ENCODE peak calls at places on chromosome 4, in four cellular contexts. One of them, this sample, is unnamed.

GRCh38 chr4:114385195-114385985 is 213.2 kb upstream of the UGT8 start:
- DNase-seq in brain microvascular endothelial cell: no peak
- DNase-seq in ACHN: no peak
- DNase-seq in OCI-LY7: no peak
- DNase-seq in this sample: peak

GRCh38 chr4:147518846-147519767 is 38.2 kb downstream of the EDNRA start:
- DNase-seq in brain microvascular endothelial cell: peak
- DNase-seq in ACHN: peak
- DNase-seq in OCI-LY7: peak
- DNase-seq in this sample: peak

GRCh38 chr4:84966382-84967291 is at the start of gene WDFY3:
- DNase-seq in brain microvascular endothelial cell: peak
- DNase-seq in ACHN: peak
- DNase-seq in OCI-LY7: no peak
- DNase-seq in this sample: peak

GRCh38 chr4:166458756-166459155 is 585.7 kb downstream of the TLL1 start:
- DNase-seq in brain microvascular endothelial cell: peak
- DNase-seq in ACHN: no peak
- DNase-seq in OCI-LY7: no peak
- DNase-seq in this sample: no peak

GRCh38 chr4:186765138-186765537 is 41.5 kb upstream of the FAT1 start:
- DNase-seq in brain microvascular endothelial cell: no peak
- DNase-seq in ACHN: no peak
- DNase-seq in OCI-LY7: no peak
- DNase-seq in this sample: no peak

GRCh38 chr4:86512631-86513030 is 81.5 kb upstream of the PTPN13 start:
- DNase-seq in brain microvascular endothelial cell: no peak
- DNase-seq in ACHN: no peak
- DNase-seq in OCI-LY7: no peak
- DNase-seq in this sample: no peak

GRCh38 chr4:3783691-3784306 is 17.6 kb downstream of the ADRA2C start:
- DNase-seq in brain microvascular endothelial cell: peak
- DNase-seq in ACHN: peak
- DNase-seq in OCI-LY7: no peak
- DNase-seq in this sample: no peak

GRCh38 chr4:121180558-121180957 is 16.4 kb upstream of the TNIP3 start:
- DNase-seq in brain microvascular endothelial cell: no peak
- DNase-seq in ACHN: no peak
- DNase-seq in OCI-LY7: no peak
- DNase-seq in this sample: no peak

GRCh38 chr4:153523941-153524386 is 57.8 kb downstream of the TMEM131L start:
- DNase-seq in brain microvascular endothelial cell: no peak
- DNase-seq in ACHN: no peak
- DNase-seq in OCI-LY7: no peak
- DNase-seq in this sample: no peak

GRCh38 chr4:48329193-48329592 is 12.1 kb upstream of the SLAIN2 start:
- DNase-seq in brain microvascular endothelial cell: no peak
- DNase-seq in ACHN: no peak
- DNase-seq in OCI-LY7: no peak
- DNase-seq in this sample: no peak

GRCh38 chr4:166277406-166277805 is 404.4 kb downstream of the TLL1 start:
- DNase-seq in brain microvascular endothelial cell: peak
- DNase-seq in ACHN: no peak
- DNase-seq in OCI-LY7: no peak
- DNase-seq in this sample: no peak

GRCh38 chr4:152063301-152064235 is 302.8 kb upstream of the GATB start:
- DNase-seq in brain microvascular endothelial cell: no peak
- DNase-seq in ACHN: no peak
- DNase-seq in OCI-LY7: no peak
- DNase-seq in this sample: no peak

GRCh38 chr4:152424980-152425379 is 110.9 kb downstream of the FBXW7 start:
- DNase-seq in brain microvascular endothelial cell: no peak
- DNase-seq in ACHN: no peak
- DNase-seq in OCI-LY7: no peak
- DNase-seq in this sample: peak

GRCh38 chr4:154014401-154015105 is 225.7 kb upstream of the SFRP2 start:
- DNase-seq in brain microvascular endothelial cell: no peak
- DNase-seq in ACHN: no peak
- DNase-seq in OCI-LY7: no peak
- DNase-seq in this sample: no peak

GRCh38 chr4:53453385-53453784 is 75.9 kb downstream of the FIP1L1 start:
- DNase-seq in brain microvascular endothelial cell: no peak
- DNase-seq in ACHN: no peak
- DNase-seq in OCI-LY7: no peak
- DNase-seq in this sample: no peak

GRCh38 chr4:180598281-180598680 is 1644.9 kb upstream of the TENM3 start:
- DNase-seq in brain microvascular endothelial cell: no peak
- DNase-seq in ACHN: no peak
- DNase-seq in OCI-LY7: no peak
- DNase-seq in this sample: peak

GRCh38 chr4:16218950-16219349 is 7.3 kb downstream of the TAPT1 start:
- DNase-seq in brain microvascular endothelial cell: no peak
- DNase-seq in ACHN: no peak
- DNase-seq in OCI-LY7: no peak
- DNase-seq in this sample: no peak

GRCh38 chr4:108702960-108703359 is 52.6 kb downstream of the OSTC start:
- DNase-seq in brain microvascular endothelial cell: no peak
- DNase-seq in ACHN: no peak
- DNase-seq in OCI-LY7: no peak
- DNase-seq in this sample: peak

GRCh38 chr4:185892165-185892564 is 80.2 kb upstream of the SORBS2 start:
- DNase-seq in brain microvascular endothelial cell: no peak
- DNase-seq in ACHN: no peak
- DNase-seq in OCI-LY7: no peak
- DNase-seq in this sample: no peak

GRCh38 chr4:3302786-3303444 is 10.1 kb downstream of the RGS12 start:
- DNase-seq in brain microvascular endothelial cell: no peak
- DNase-seq in ACHN: no peak
- DNase-seq in OCI-LY7: peak
- DNase-seq in this sample: peak

GRCh38 chr4:15753786-15754185 is 24.3 kb upstream of the CD38 start:
- DNase-seq in brain microvascular endothelial cell: peak
- DNase-seq in ACHN: no peak
- DNase-seq in OCI-LY7: no peak
- DNase-seq in this sample: no peak

GRCh38 chr4:110008540-110008939 is 95.9 kb downstream of the EGF start:
- DNase-seq in brain microvascular endothelial cell: no peak
- DNase-seq in ACHN: no peak
- DNase-seq in OCI-LY7: no peak
- DNase-seq in this sample: no peak

GRCh38 chr4:17613761-17614415 is 553 bp upstream of the MED28 start:
- DNase-seq in brain microvascular endothelial cell: peak
- DNase-seq in ACHN: peak
- DNase-seq in OCI-LY7: peak
- DNase-seq in this sample: peak

GRCh38 chr4:113582737-113583136 is 178.8 kb downstream of the CAMK2D start:
- DNase-seq in brain microvascular endothelial cell: no peak
- DNase-seq in ACHN: no peak
- DNase-seq in OCI-LY7: no peak
- DNase-seq in this sample: no peak

GRCh38 chr4:106541253-106541652 is 172.7 kb upstream of the GIMD1 start:
- DNase-seq in brain microvascular endothelial cell: peak
- DNase-seq in ACHN: no peak
- DNase-seq in OCI-LY7: no peak
- DNase-seq in this sample: no peak

GRCh38 chr4:147924604-147925412 is 192.9 kb downstream of the ARHGAP10 start:
- DNase-seq in brain microvascular endothelial cell: peak
- DNase-seq in ACHN: peak
- DNase-seq in OCI-LY7: no peak
- DNase-seq in this sample: peak

GRCh38 chr4:174764105-174764729 is 64.8 kb downstream of the GLRA3 start:
- DNase-seq in brain microvascular endothelial cell: no peak
- DNase-seq in ACHN: peak
- DNase-seq in OCI-LY7: peak
- DNase-seq in this sample: peak

GRCh38 chr4:38190717-38191178 is 230.6 kb downstream of the PTTG2 start:
- DNase-seq in brain microvascular endothelial cell: peak
- DNase-seq in ACHN: no peak
- DNase-seq in OCI-LY7: no peak
- DNase-seq in this sample: no peak

GRCh38 chr4:128684031-128684430 is 125.5 kb upstream of the JADE1 start:
- DNase-seq in brain microvascular endothelial cell: no peak
- DNase-seq in ACHN: no peak
- DNase-seq in OCI-LY7: no peak
- DNase-seq in this sample: no peak

GRCh38 chr4:24583451-24584174 is 741 bp downstream of the DHX15 start:
- DNase-seq in brain microvascular endothelial cell: peak
- DNase-seq in ACHN: peak
- DNase-seq in OCI-LY7: peak
- DNase-seq in this sample: peak

GRCh38 chr4:75985116-75985515 is 5.6 kb downstream of the SDAD1 start:
- DNase-seq in brain microvascular endothelial cell: peak
- DNase-seq in ACHN: peak
- DNase-seq in OCI-LY7: no peak
- DNase-seq in this sample: no peak

GRCh38 chr4:114458728-114459127 is 139.9 kb upstream of the UGT8 start:
- DNase-seq in brain microvascular endothelial cell: no peak
- DNase-seq in ACHN: no peak
- DNase-seq in OCI-LY7: no peak
- DNase-seq in this sample: no peak

GRCh38 chr4:150280081-150280950 is 202.1 kb downstream of the DCLK2 start:
- DNase-seq in brain microvascular endothelial cell: peak
- DNase-seq in ACHN: peak
- DNase-seq in OCI-LY7: no peak
- DNase-seq in this sample: peak